ENCODE peak calls at places on chromosomes 5 and 9, in six cellular contexts. One of them, this sample, is unnamed.
A peak's percentile ranks its signal among the peaks of the same experiment; 100 is the strongest.

GRCh38 chr9:105168935-105169334 is 75.5 kb upstream of the SLC44A1 start:
- DNase-seq in small intestine: no peak
- DNase-seq in NCI-H510A treated with DMSO at 0.1 percent for 48 hours: no peak
- DNase-seq in AG08396: no peak
- DNase-seq in kidney epithelial cell: no peak
- DNase-seq in amniotic epithelial cell: no peak
- DNase-seq in this sample: no peak

GRCh38 chr9:108759835-108760234 is 96.0 kb downstream of the ACTL7B start:
- DNase-seq in NCI-H510A treated with DMSO at 0.1 percent for 48 hours: peak; percentile 44
- DNase-seq in kidney epithelial cell: no peak
- DNase-seq in small intestine: no peak
- DNase-seq in AG08396: no peak
- DNase-seq in amniotic epithelial cell: no peak
- DNase-seq in this sample: no peak

GRCh38 chr5:157357823-157358222 is 91.9 kb downstream of the CYFIP2 start:
- DNase-seq in kidney epithelial cell: no peak
- DNase-seq in amniotic epithelial cell: no peak
- DNase-seq in small intestine: no peak
- DNase-seq in NCI-H510A treated with DMSO at 0.1 percent for 48 hours: no peak
- DNase-seq in AG08396: no peak
- DNase-seq in this sample: no peak

GRCh38 chr9:128920381-128921058 is at the start of gene PHYHD1:
- DNase-seq in amniotic epithelial cell: peak; percentile 77
- DNase-seq in kidney epithelial cell: no peak
- DNase-seq in small intestine: no peak
- DNase-seq in NCI-H510A treated with DMSO at 0.1 percent for 48 hours: no peak
- DNase-seq in AG08396: peak; percentile 75
- DNase-seq in this sample: no peak

GRCh38 chr5:168159425-168159824 is 132.0 kb upstream of the WWC1 start:
- DNase-seq in amniotic epithelial cell: no peak
- DNase-seq in small intestine: peak; percentile 93
- DNase-seq in NCI-H510A treated with DMSO at 0.1 percent for 48 hours: no peak
- DNase-seq in AG08396: no peak
- DNase-seq in kidney epithelial cell: no peak
- DNase-seq in this sample: peak; percentile 78

GRCh38 chr9:5767968-5768932 is 64.7 kb downstream of the ERMP1 start:
- DNase-seq in amniotic epithelial cell: no peak
- DNase-seq in kidney epithelial cell: no peak
- DNase-seq in AG08396: no peak
- DNase-seq in NCI-H510A treated with DMSO at 0.1 percent for 48 hours: no peak
- DNase-seq in small intestine: no peak
- DNase-seq in this sample: no peak

GRCh38 chr5:149618581-149619248 is 37.4 kb downstream of the ARHGEF37 start:
- DNase-seq in AG08396: peak; percentile 70
- DNase-seq in amniotic epithelial cell: peak; percentile 65
- DNase-seq in NCI-H510A treated with DMSO at 0.1 percent for 48 hours: peak; percentile 67
- DNase-seq in small intestine: peak; percentile 64
- DNase-seq in kidney epithelial cell: no peak
- DNase-seq in this sample: peak; percentile 47

GRCh38 chr9:4370501-4370900 is 70.6 kb upstream of the GLIS3 start:
- DNase-seq in small intestine: no peak
- DNase-seq in NCI-H510A treated with DMSO at 0.1 percent for 48 hours: no peak
- DNase-seq in kidney epithelial cell: no peak
- DNase-seq in amniotic epithelial cell: no peak
- DNase-seq in AG08396: no peak
- DNase-seq in this sample: no peak

GRCh38 chr5:76622973-76623596 is at the start of gene F2RL2:
- DNase-seq in NCI-H510A treated with DMSO at 0.1 percent for 48 hours: no peak
- DNase-seq in kidney epithelial cell: peak; percentile 87
- DNase-seq in small intestine: no peak
- DNase-seq in amniotic epithelial cell: peak; percentile 62
- DNase-seq in AG08396: peak; percentile 69
- DNase-seq in this sample: no peak

GRCh38 chr5:81253875-81254274 is 20.8 kb downstream of the CKMT2 start:
- DNase-seq in amniotic epithelial cell: no peak
- DNase-seq in kidney epithelial cell: no peak
- DNase-seq in small intestine: no peak
- DNase-seq in AG08396: no peak
- DNase-seq in NCI-H510A treated with DMSO at 0.1 percent for 48 hours: no peak
- DNase-seq in this sample: no peak

GRCh38 chr9:126160067-126160853 is 166.4 kb upstream of the MVB12B start:
- DNase-seq in kidney epithelial cell: no peak
- DNase-seq in amniotic epithelial cell: no peak
- DNase-seq in NCI-H510A treated with DMSO at 0.1 percent for 48 hours: no peak
- DNase-seq in small intestine: no peak
- DNase-seq in AG08396: no peak
- DNase-seq in this sample: no peak

GRCh38 chr9:84271887-84272556 is 68.5 kb downstream of the SLC28A3 start:
- DNase-seq in AG08396: no peak
- DNase-seq in small intestine: no peak
- DNase-seq in amniotic epithelial cell: peak; percentile 43
- DNase-seq in NCI-H510A treated with DMSO at 0.1 percent for 48 hours: no peak
- DNase-seq in kidney epithelial cell: no peak
- DNase-seq in this sample: no peak

GRCh38 chr5:57889558-57889957 is 406.9 kb upstream of the ACTBL2 start:
- DNase-seq in AG08396: peak; percentile 43
- DNase-seq in NCI-H510A treated with DMSO at 0.1 percent for 48 hours: no peak
- DNase-seq in amniotic epithelial cell: peak; percentile 89
- DNase-seq in kidney epithelial cell: peak; percentile 95
- DNase-seq in small intestine: no peak
- DNase-seq in this sample: peak; percentile 11

GRCh38 chr9:123716339-123716738 is 213.6 kb downstream of the DENND1A start:
- DNase-seq in kidney epithelial cell: peak; percentile 28
- DNase-seq in AG08396: no peak
- DNase-seq in NCI-H510A treated with DMSO at 0.1 percent for 48 hours: no peak
- DNase-seq in amniotic epithelial cell: no peak
- DNase-seq in small intestine: no peak
- DNase-seq in this sample: no peak

GRCh38 chr5:83589786-83590185 is 118.2 kb downstream of the VCAN start:
- DNase-seq in small intestine: no peak
- DNase-seq in AG08396: no peak
- DNase-seq in kidney epithelial cell: no peak
- DNase-seq in amniotic epithelial cell: no peak
- DNase-seq in NCI-H510A treated with DMSO at 0.1 percent for 48 hours: peak; percentile 95
- DNase-seq in this sample: no peak

GRCh38 chr9:37148181-37148580 is 27.8 kb downstream of the ZCCHC7 start:
- DNase-seq in amniotic epithelial cell: no peak
- DNase-seq in kidney epithelial cell: no peak
- DNase-seq in AG08396: no peak
- DNase-seq in small intestine: no peak
- DNase-seq in NCI-H510A treated with DMSO at 0.1 percent for 48 hours: no peak
- DNase-seq in this sample: no peak

GRCh38 chr5:123452401-123452800 is 29.2 kb upstream of the CEP120 start:
- DNase-seq in AG08396: no peak
- DNase-seq in kidney epithelial cell: no peak
- DNase-seq in amniotic epithelial cell: no peak
- DNase-seq in NCI-H510A treated with DMSO at 0.1 percent for 48 hours: no peak
- DNase-seq in small intestine: no peak
- DNase-seq in this sample: no peak

GRCh38 chr5:110055301-110055700 is 365.6 kb downstream of the MAN2A1 start:
- DNase-seq in NCI-H510A treated with DMSO at 0.1 percent for 48 hours: no peak
- DNase-seq in small intestine: no peak
- DNase-seq in kidney epithelial cell: peak; percentile 23
- DNase-seq in amniotic epithelial cell: no peak
- DNase-seq in AG08396: no peak
- DNase-seq in this sample: no peak

GRCh38 chr9:129626944-129627297 is 958 bp downstream of the NTMT1 start:
- DNase-seq in NCI-H510A treated with DMSO at 0.1 percent for 48 hours: no peak
- DNase-seq in kidney epithelial cell: no peak
- DNase-seq in amniotic epithelial cell: peak; percentile 74
- DNase-seq in AG08396: peak; percentile 78
- DNase-seq in small intestine: no peak
- DNase-seq in this sample: no peak

GRCh38 chr5:155883966-155884555 is 442.9 kb upstream of the SGCD start:
- DNase-seq in AG08396: no peak
- DNase-seq in amniotic epithelial cell: no peak
- DNase-seq in NCI-H510A treated with DMSO at 0.1 percent for 48 hours: peak; percentile 1
- DNase-seq in small intestine: no peak
- DNase-seq in kidney epithelial cell: no peak
- DNase-seq in this sample: no peak

GRCh38 chr5:11075010-11075860 is 314.2 kb upstream of the DAP start:
- DNase-seq in amniotic epithelial cell: no peak
- DNase-seq in small intestine: no peak
- DNase-seq in kidney epithelial cell: no peak
- DNase-seq in NCI-H510A treated with DMSO at 0.1 percent for 48 hours: no peak
- DNase-seq in AG08396: no peak
- DNase-seq in this sample: no peak

GRCh38 chr5:82820188-82820587 is 257.0 kb downstream of the TMEM167A start:
- DNase-seq in AG08396: no peak
- DNase-seq in NCI-H510A treated with DMSO at 0.1 percent for 48 hours: no peak
- DNase-seq in amniotic epithelial cell: no peak
- DNase-seq in small intestine: no peak
- DNase-seq in kidney epithelial cell: no peak
- DNase-seq in this sample: no peak

GRCh38 chr9:132894343-132894742 is 15.6 kb downstream of the SPACA9 start:
- DNase-seq in AG08396: no peak
- DNase-seq in amniotic epithelial cell: no peak
- DNase-seq in small intestine: peak; percentile 70
- DNase-seq in NCI-H510A treated with DMSO at 0.1 percent for 48 hours: no peak
- DNase-seq in kidney epithelial cell: no peak
- DNase-seq in this sample: peak; percentile 77

GRCh38 chr9:2574215-2574614 is 47.4 kb upstream of the VLDLR start:
- DNase-seq in NCI-H510A treated with DMSO at 0.1 percent for 48 hours: no peak
- DNase-seq in amniotic epithelial cell: no peak
- DNase-seq in kidney epithelial cell: no peak
- DNase-seq in small intestine: no peak
- DNase-seq in AG08396: no peak
- DNase-seq in this sample: no peak

GRCh38 chr9:105138306-105138801 is 106.1 kb upstream of the SLC44A1 start:
- DNase-seq in AG08396: no peak
- DNase-seq in kidney epithelial cell: no peak
- DNase-seq in amniotic epithelial cell: no peak
- DNase-seq in NCI-H510A treated with DMSO at 0.1 percent for 48 hours: peak; percentile 63
- DNase-seq in small intestine: no peak
- DNase-seq in this sample: peak; percentile 53

GRCh38 chr5:115209279-115209678 is 39.6 kb upstream of the TRIM36 start:
- DNase-seq in kidney epithelial cell: no peak
- DNase-seq in AG08396: no peak
- DNase-seq in small intestine: peak; percentile 20
- DNase-seq in amniotic epithelial cell: peak; percentile 79
- DNase-seq in NCI-H510A treated with DMSO at 0.1 percent for 48 hours: no peak
- DNase-seq in this sample: peak; percentile 36

This sample was measured in transverse colon.